ENCODE peak calls at places on chromosomes 6 and 20, in four cellular contexts. P is tibial nerve, B is natural killer cell, H is lower lobe of right lung. N is an unnamed sample.

GRCh38 chr6:50822078-50822476 is 3.4 kb downstream of the TFAP2B start:
- DNase-seq in P (no peak), B (no peak), H (no peak), N (no peak)

GRCh38 chr6:169162968-169163903 is 90.4 kb downstream of the THBS2 start:
- DNase-seq in P (no peak), B (no peak), H (no peak), N (no peak)

GRCh38 chr6:137729866-137730629 is 137.0 kb upstream of the TNFAIP3 start:
- DNase-seq in P (no peak), B (no peak), H (no peak), N (no peak)

GRCh38 chr20:49785851-49786174 is 26.8 kb upstream of the SLC9A8 start:
- DNase-seq in P (no peak), B (no peak), H (no peak), N (no peak)

GRCh38 chr6:127342296-127342945 is 988 bp downstream of the ECHDC1 start:
- DNase-seq in P (no peak), B (no peak), H (no peak), N (no peak)

GRCh38 chr6:108168980-108169800 is 3.4 kb downstream of the NR2E1 start:
- DNase-seq in P (no peak), B (no peak), H (no peak), N (peak)

GRCh38 chr20:2692886-2693285 is 306 bp downstream of the EBF4 start:
- DNase-seq in P (no peak), B (no peak), H (no peak), N (no peak)

GRCh38 chr6:137894779-137895385 is 27.8 kb downstream of the TNFAIP3 start:
- DNase-seq in P (no peak), B (no peak), H (no peak), N (no peak)

GRCh38 chr6:126176266-126176665 is 163.6 kb upstream of the CENPW start:
- DNase-seq in P (no peak), B (no peak), H (no peak), N (no peak)

GRCh38 chr20:2293971-2294370 is 1.8 kb upstream of the TGM3 start:
- DNase-seq in P (no peak), B (no peak), H (no peak), N (no peak)

GRCh38 chr6:21996425-21997207 is 300.2 kb downstream of the PRL start:
- DNase-seq in P (no peak), B (no peak), H (no peak), N (no peak)

GRCh38 chr6:78502386-78502887 is 364.9 kb upstream of the IRAK1BP1 start:
- DNase-seq in P (no peak), B (no peak), H (no peak), N (no peak)

GRCh38 chr20:59105581-59105980 is 58.0 kb upstream of the ZNF831 start:
- DNase-seq in P (no peak), B (no peak), H (no peak), N (no peak)

GRCh38 chr6:26273673-26274595 is 91.1 kb upstream of the BTN3A2 start:
- DNase-seq in P (no peak), B (no peak), H (no peak), N (no peak)

GRCh38 chr6:166443166-166443565 is 60.4 kb upstream of the MPC1 start:
- DNase-seq in P (no peak), B (no peak), H (no peak), N (no peak)

GRCh38 chr6:54981647-54982046 is 135.1 kb downstream of the FAM83B start:
- DNase-seq in P (no peak), B (no peak), H (no peak), N (no peak)
- TF ChIP-seq CTCF in P (no peak), B (no peak), H (no peak), N (no peak)

GRCh38 chr6:33746036-33746600 is 587 bp downstream of the IP6K3 start:
- DNase-seq in P (no peak), B (no peak), H (no peak), N (no peak)
- TF ChIP-seq CTCF in P (no peak), B (no peak), H (no peak), N (no peak)

GRCh38 chr6:14747881-14748520 is 497.9 kb upstream of the JARID2 start:
- DNase-seq in P (no peak), B (peak), H (no peak), N (no peak)
- TF ChIP-seq CTCF in P (no peak), B (no peak), H (no peak), N (no peak)

GRCh38 chr6:117910549-117910948 is 3.5 kb downstream of the SLC35F1 start:
- DNase-seq in P (no peak), B (no peak), H (no peak), N (no peak)
- TF ChIP-seq CTCF in P (no peak), B (no peak), H (no peak), N (no peak)

GRCh38 chr20:63183422-63184146 is 32.3 kb downstream of the YTHDF1 start:
- DNase-seq in P (no peak), B (no peak), H (peak), N (no peak)
- TF ChIP-seq CTCF in P (peak), B (peak), H (peak), N (peak)

GRCh38 chr6:53417141-53417540 is 68.4 kb upstream of the ELOVL5 start:
- DNase-seq in P (no peak), B (no peak), H (no peak), N (no peak)
- TF ChIP-seq CTCF in P (no peak), B (no peak), H (no peak), N (peak)